ENCODE peak calls at places on chromosomes 7 and 10, in nine cellular contexts. U is adrenal gland, O is testis, T is tibial nerve, L is stomach, Q is transverse colon, G is upper lobe of left lung, E is body of pancreas, X is spleen. C is an unnamed sample. For H3K27me3, the result is how much of the 10 kb centered on the place peaks cover.

GRCh38 chr10:132606536-132607316 is 69.1 kb downstream of the INPP5A start:
- DNase-seq in T (no peak), O (peak), Q (no peak), L (peak), U (peak), X (peak), E (no peak), G (no peak), C (peak)

GRCh38 chr10:11424456-11425287 is 186.8 kb downstream of the USP6NL start:
- DNase-seq in X (no peak), O (peak), T (no peak), E (peak), L (peak), Q (peak), G (no peak), U (peak), C (no peak)

GRCh38 chr10:62580396-62580795 is 206.2 kb downstream of the ZNF365 start:
- DNase-seq in L (no peak), E (no peak), O (no peak), U (no peak), G (no peak), T (no peak), X (no peak), Q (no peak), C (no peak)

GRCh38 chr10:71765176-71765906 is 8.0 kb downstream of the VSIR start:
- DNase-seq in G (no peak), U (no peak), X (peak), O (no peak), T (no peak), E (no peak), Q (no peak), L (no peak), C (peak)

GRCh38 chr7:119900996-119901395 is 372.0 kb upstream of the KCND2 start:
- DNase-seq in Q (no peak), T (no peak), L (no peak), X (no peak), E (no peak), G (no peak), O (peak), U (peak), C (no peak)

GRCh38 chr7:16543456-16543855 is 16.8 kb downstream of the LRRC72 start:
- DNase-seq in T (no peak), E (no peak), L (no peak), O (no peak), G (no peak), Q (no peak), U (no peak), X (no peak), C (no peak)

GRCh38 chr10:50385610-50386009 is 134.3 kb upstream of the ASAH2 start:
- DNase-seq in E (no peak), U (peak), L (no peak), O (peak), T (peak), G (no peak), X (no peak), Q (no peak), C (no peak)

GRCh38 chr10:36465604-36466379 is 659.6 kb upstream of the ANKRD30A start:
- DNase-seq in O (no peak), T (no peak), X (no peak), U (no peak), G (no peak), Q (no peak), E (no peak), L (no peak), C (no peak)

GRCh38 chr7:116280803-116281202 is 70.5 kb downstream of the TES start:
- DNase-seq in O (no peak), E (no peak), L (no peak), T (no peak), G (no peak), X (no peak), Q (no peak), U (no peak), C (no peak)

GRCh38 chr7:17380696-17381662 is 82.5 kb downstream of the AHR start:
- DNase-seq in G (no peak), X (no peak), Q (no peak), U (no peak), O (no peak), E (no peak), T (no peak), L (no peak), C (no peak)

GRCh38 chr7:16991551-16991950 is 109.8 kb upstream of the AGR3 start:
- DNase-seq in T (no peak), O (no peak), U (no peak), E (no peak), Q (no peak), X (no peak), L (no peak), G (no peak), C (no peak)

GRCh38 chr7:148912151-148912550 is 28.1 kb upstream of the EZH2 start:
- DNase-seq in T (no peak), L (no peak), G (no peak), X (no peak), O (no peak), U (no peak), Q (no peak), E (no peak), C (no peak)

GRCh38 chr10:124084693-124085092 is 8.7 kb downstream of the CHST15 start:
- DNase-seq in G (no peak), Q (peak), E (no peak), U (no peak), O (no peak), L (no peak), X (no peak), T (no peak), C (no peak)

GRCh38 chr7:142134944-142135343 is 23.4 kb downstream of the MGAM2 start:
- DNase-seq in E (no peak), Q (peak), T (no peak), G (no peak), X (no peak), U (no peak), L (no peak), O (no peak), C (no peak)

GRCh38 chr7:20786779-20787651 is at the start of gene SP8:
- DNase-seq in Q (no peak), X (no peak), L (no peak), O (peak), T (no peak), U (no peak), E (no peak), G (peak), C (no peak)

GRCh38 chr10:51960494-51960895 is 261.1 kb upstream of the CSTF2T start:
- DNase-seq in E (no peak), Q (no peak), G (no peak), U (no peak), L (no peak), T (no peak), O (no peak), X (no peak), C (no peak)

GRCh38 chr7:47501406-47501805 is 80.5 kb downstream of the TNS3 start:
- DNase-seq in T (no peak), L (no peak), Q (no peak), U (peak), G (no peak), E (no peak), O (no peak), X (no peak), C (no peak)

GRCh38 chr10:31928531-31929259 is at the start of gene ARHGAP12:
- DNase-seq in X (peak), T (peak), Q (peak), G (peak), L (peak), E (peak), U (peak), O (peak), C (peak)

GRCh38 chr10:71241114-71241898 is 28.9 kb downstream of the UNC5B start:
- DNase-seq in X (no peak), Q (no peak), T (no peak), E (no peak), O (peak), U (no peak), G (no peak), L (no peak), C (no peak)

GRCh38 chr7:15687645-15688025 is 1.2 kb upstream of the MEOX2 start:
- DNase-seq in T (peak), U (no peak), L (no peak), X (no peak), O (peak), G (no peak), Q (no peak), E (no peak), C (peak)

GRCh38 chr10:133166828-133167692 is 7.0 kb downstream of the KNDC1 start:
- DNase-seq in T (no peak), O (peak), X (no peak), U (no peak), Q (no peak), L (no peak), E (no peak), G (peak), C (no peak)

GRCh38 chr7:70935311-70935710 is 196.6 kb upstream of the GALNT17 start:
- DNase-seq in T (no peak), G (no peak), E (no peak), O (no peak), Q (no peak), U (no peak), X (no peak), L (no peak), C (no peak)

GRCh38 chr10:50653142-50653541 is 29.4 kb upstream of the SGMS1 start:
- DNase-seq in L (no peak), O (peak), U (no peak), X (no peak), G (no peak), E (peak), T (no peak), Q (no peak), C (no peak)

GRCh38 chr10:46544989-46545791 is 11.3 kb downstream of the GPRIN2 start:
- DNase-seq in G (no peak), T (peak), X (peak), O (peak), U (peak), L (peak), E (peak), Q (peak), C (peak)

GRCh38 chr10:17219024-17219423 is 9.0 kb upstream of the VIM start:
- DNase-seq in G (no peak), O (no peak), X (no peak), T (no peak), Q (no peak), L (no peak), U (no peak), E (no peak), C (no peak)

GRCh38 chr7:17158261-17158660 is 140.2 kb upstream of the AHR start:
- DNase-seq in X (no peak), Q (no peak), T (no peak), O (no peak), U (no peak), E (no peak), G (no peak), L (no peak), C (no peak)

GRCh38 chr7:39621261-39621660 is 2.1 kb upstream of the RALA start:
- DNase-seq in X (no peak), G (no peak), O (no peak), E (no peak), T (no peak), U (no peak), Q (no peak), L (no peak), C (no peak)

GRCh38 chr10:71864861-71865473 is 13.9 kb upstream of the PSAP start:
- DNase-seq in Q (no peak), T (no peak), L (no peak), E (no peak), O (no peak), X (peak), G (no peak), U (no peak), C (no peak)

GRCh38 chr7:48094861-48095293 is 5.8 kb downstream of the UPP1 start:
- DNase-seq in L (no peak), O (no peak), G (no peak), U (no peak), T (no peak), X (no peak), E (no peak), Q (no peak), C (no peak)

GRCh38 chr10:132750936-132751335 is 35.0 kb downstream of the NKX6-2 start:
- DNase-seq in G (peak), U (no peak), L (no peak), Q (no peak), X (no peak), E (no peak), T (no peak), O (no peak), C (no peak)

GRCh38 chr7:127877951-127878350 is 153.3 kb downstream of the LRRC4 start:
- DNase-seq in Q (no peak), X (no peak), E (no peak), L (no peak), O (no peak), T (no peak), U (no peak), G (no peak), C (no peak)

GRCh38 chr10:43946445-43946844 is 297.8 kb upstream of the ZNF32 start:
- DNase-seq in E (no peak), Q (no peak), G (no peak), X (no peak), O (no peak), T (no peak), U (no peak), L (no peak), C (no peak)

GRCh38 chr7:112212516-112213036 is 6.1 kb downstream of the ZNF277 start:
- DNase-seq in L (no peak), O (no peak), Q (no peak), X (no peak), G (no peak), E (no peak), U (no peak), T (no peak), C (no peak)

GRCh38 chr10:11017575-11018425 is at the start of gene CELF2:
- DNase-seq in U (peak), T (peak), X (peak), L (peak), E (peak), Q (peak), G (peak), O (peak), C (peak)

GRCh38 chr10:124172241-124172661 is 78.9 kb upstream of the CHST15 start:
- DNase-seq in U (no peak), L (no peak), E (no peak), Q (no peak), X (no peak), T (no peak), O (no peak), G (no peak), C (no peak)

GRCh38 chr7:45394117-45394708 is 180.0 kb upstream of the ADCY1 start:
- DNase-seq in Q (no peak), X (no peak), T (no peak), U (no peak), G (no peak), L (no peak), E (no peak), O (no peak), C (no peak)

GRCh38 chr7:154566877-154567276 is 436.0 kb downstream of the PAXIP1 start:
- DNase-seq in Q (no peak), O (no peak), E (no peak), G (no peak), X (no peak), T (no peak), U (no peak), L (no peak), C (no peak)

GRCh38 chr7:85997515-85997914 is 646.2 kb upstream of the GRM3 start:
- DNase-seq in Q (no peak), G (no peak), U (no peak), O (no peak), T (no peak), L (no peak), E (no peak), X (no peak), C (no peak)

DNA sequence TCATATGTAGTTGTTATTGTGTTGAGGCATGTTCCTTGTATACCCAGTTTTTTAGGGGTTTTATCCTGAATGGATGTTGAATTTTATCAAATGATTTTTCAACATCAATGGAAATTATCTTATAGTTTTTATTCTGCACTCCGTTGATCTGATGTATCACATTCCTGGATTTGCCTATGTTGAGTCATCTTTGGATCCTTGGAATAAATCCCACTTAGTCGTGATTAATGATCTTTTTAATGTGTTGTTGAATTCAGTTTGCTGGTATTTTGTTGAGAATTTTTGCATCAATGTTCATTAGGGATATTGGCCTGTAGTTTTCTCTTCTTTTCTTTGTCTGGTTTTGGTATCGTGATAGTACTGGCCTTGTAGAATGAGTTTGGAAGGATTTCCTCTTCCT is 648.6 kb upstream of the GRM3 start:
- DNase-seq in U (no peak), X (no peak), T (no peak), G (no peak), L (no peak), Q (no peak), E (no peak), O (no peak), C (no peak)
- TF ChIP-seq POLR2A in U (no peak), X (no peak), T (no peak), G (no peak), L (no peak), Q (no peak), E (no peak), O (no peak), C (no peak)

DNA sequence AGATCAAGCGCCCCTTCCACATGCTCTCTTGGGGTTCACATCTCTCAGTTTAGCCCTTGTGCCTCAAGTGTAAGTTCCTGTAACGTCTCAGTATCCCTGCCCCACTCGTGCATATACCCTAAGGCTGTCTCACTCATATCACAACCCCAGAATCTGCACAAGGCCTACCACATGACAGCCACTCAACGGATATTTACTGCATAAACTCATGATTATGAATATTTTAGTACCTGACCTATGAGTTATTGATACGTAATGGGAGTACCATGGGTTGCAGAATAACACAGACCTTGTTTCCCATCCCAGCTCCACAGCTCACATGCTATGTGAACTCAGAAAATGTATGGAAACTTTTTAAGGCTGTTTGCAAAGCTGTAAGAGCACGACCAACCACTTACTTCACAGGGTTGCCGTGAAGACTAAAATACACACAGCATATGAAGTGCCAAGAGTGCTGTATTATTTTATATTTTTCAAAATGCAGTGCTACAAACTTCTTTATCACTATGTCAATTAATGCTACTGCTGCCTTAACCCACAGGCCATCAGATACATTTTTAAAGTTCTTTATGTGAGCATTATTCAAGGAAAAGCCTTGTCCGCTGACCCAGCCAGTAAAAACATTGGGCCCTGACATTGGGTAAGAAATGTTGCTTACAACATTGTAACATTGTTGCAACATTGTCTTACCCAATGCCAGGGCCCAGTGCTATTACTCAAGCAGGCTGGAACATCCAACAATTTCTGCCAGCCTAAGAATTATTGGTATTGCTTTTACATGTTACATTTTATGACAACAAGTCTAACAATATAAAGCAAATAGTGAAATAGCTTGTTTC is 97.2 kb downstream of the JAZF1 start:
- DNase-seq in U (peak), Q (no peak), L (no peak), O (peak), E (no peak), X (no peak), T (peak), G (no peak), C (no peak)
- H3K27ac ChIP-seq in U (peak), Q (peak), L (peak), O (peak), E (no peak), X (peak), T (no peak), G (peak), C (no peak)

GRCh38 chr10:484925-485661 is 204.4 kb downstream of the DIP2C start:
- DNase-seq in X (peak), Q (no peak), T (no peak), L (peak), G (no peak), U (peak), O (no peak), E (no peak), C (no peak)

GRCh38 chr10:488081-488932 is 201.2 kb downstream of the DIP2C start:
- DNase-seq in G (no peak), Q (no peak), T (no peak), X (peak), O (no peak), U (peak), L (peak), E (no peak), C (no peak)

GRCh38 chr10:484441-484924 is 205.0 kb downstream of the DIP2C start:
- DNase-seq in Q (peak), X (peak), E (no peak), O (no peak), G (no peak), U (peak), L (peak), T (no peak), C (peak)

GRCh38 chr10:485776-486572 is 203.5 kb downstream of the DIP2C start:
- DNase-seq in T (no peak), L (peak), E (no peak), G (no peak), O (no peak), Q (no peak), U (no peak), X (peak), C (no peak)

GRCh38 chr10:486668-487067 is 202.8 kb downstream of the DIP2C start:
- DNase-seq in T (no peak), L (peak), O (no peak), E (no peak), G (no peak), Q (no peak), U (no peak), X (peak), C (no peak)
- H3K27me3 ChIP-seq in T (under half), L (under half), O (under half), E (under half), G (under half), Q (under half), U (under half), X (under half), C (under half)

GRCh38 chr10:3136763-3137611 is 35.6 kb downstream of the PITRM1 start:
- DNase-seq in E (no peak), U (no peak), Q (peak), T (no peak), G (no peak), X (peak), O (peak), L (no peak), C (peak)

GRCh38 chr10:3131098-3131497 is 41.5 kb downstream of the PITRM1 start:
- DNase-seq in T (no peak), G (no peak), X (no peak), L (no peak), Q (no peak), U (no peak), E (no peak), O (no peak), C (no peak)

GRCh38 chr10:3132036-3133025 is 40.3 kb downstream of the PITRM1 start:
- DNase-seq in L (no peak), O (no peak), Q (no peak), E (no peak), G (no peak), X (peak), T (no peak), U (no peak), C (no peak)

GRCh38 chr10:3136336-3136735 is 36.2 kb downstream of the PITRM1 start:
- DNase-seq in X (peak), E (no peak), L (no peak), O (peak), T (no peak), G (no peak), U (peak), Q (no peak), C (peak)

DNA sequence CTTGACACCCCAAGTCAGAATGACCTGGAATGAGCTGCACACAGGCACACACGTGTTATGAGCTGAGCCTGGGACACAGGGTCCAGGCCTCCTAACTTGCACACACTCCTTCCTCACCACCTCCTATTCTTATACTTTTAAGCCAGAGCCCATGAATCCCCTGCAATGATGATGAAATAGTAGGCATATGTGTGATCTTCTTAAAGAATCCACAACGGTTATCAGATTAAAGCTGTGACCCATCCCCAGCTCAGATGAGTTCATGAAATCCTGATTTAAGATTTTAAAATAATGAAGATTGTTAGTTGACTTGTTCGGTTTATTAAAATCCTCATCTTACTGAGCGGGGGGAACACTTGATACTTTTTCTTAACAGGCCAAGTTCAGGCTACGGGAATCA is 38.6 kb downstream of the PITRM1 start:
- DNase-seq in U (no peak), O (no peak), T (no peak), E (no peak), G (no peak), X (no peak), L (no peak), Q (no peak), C (no peak)
- TF ChIP-seq POLR2A in U (no peak), O (no peak), T (no peak), E (no peak), G (no peak), X (no peak), L (no peak), Q (no peak), C (no peak)